ENCODE peak calls at places on chromosomes 13 and 19, in five cellular contexts. X is fibroblast of lung, M is lower lobe of right lung, F is stomach, L is uterus. P is an unnamed sample.

GRCh38 chr13:71860547-71861131 is 6.4 kb downstream of the DACH1 start:
- DNase-seq in X (no peak), M (no peak), F (no peak), L (no peak), P (no peak)

GRCh38 chr19:8641908-8642547 is 11.6 kb downstream of the NFILZ start:
- DNase-seq in X (peak; percentile 58), M (no peak), F (no peak), L (no peak), P (no peak)

GRCh38 chr19:45187421-45188100 is 9.0 kb downstream of the BLOC1S3 start:
- DNase-seq in X (no peak), M (no peak), F (no peak), L (no peak), P (no peak)

GRCh38 chr13:57946361-57946760 is 314.8 kb downstream of the PCDH17 start:
- DNase-seq in X (no peak), M (no peak), F (no peak), L (no peak), P (no peak)

GRCh38 chr19:8459520-8460260 is 14.9 kb downstream of the HNRNPM start:
- DNase-seq in X (peak; percentile 82), M (no peak), F (no peak), L (no peak), P (no peak)

GRCh38 chr13:37403776-37404497 is 194.6 kb downstream of the POSTN start:
- DNase-seq in X (peak; percentile 99), M (no peak), F (no peak), L (no peak), P (no peak)

GRCh38 chr13:59413121-59413520 is 750.6 kb downstream of the DIAPH3 start:
- DNase-seq in X (peak; percentile 30), M (no peak), F (no peak), L (no peak), P (no peak)

GRCh38 chr13:22114630-22115311 is 443.9 kb downstream of the FGF9 start:
- DNase-seq in X (no peak), M (peak; percentile 60), F (no peak), L (no peak), P (no peak)

GRCh38 chr13:100302391-100302790 is 213.5 kb downstream of the PCCA start:
- DNase-seq in X (no peak), M (no peak), F (no peak), L (no peak), P (no peak)

GRCh38 chr13:29594310-29594709 is 1.2 kb downstream of the SLC7A1 start:
- DNase-seq in X (peak; percentile 91), M (no peak), F (peak; percentile 53), L (peak; percentile 52), P (no peak)

GRCh38 chr13:74825170-74825948 is 656.6 kb downstream of the TBC1D4 start:
- DNase-seq in X (peak; percentile 58), M (no peak), F (no peak), L (no peak), P (no peak)

GRCh38 chr13:48165063-48165462 is 67.9 kb upstream of the ITM2B start:
- DNase-seq in X (no peak), M (no peak), F (no peak), L (no peak), P (no peak)

GRCh38 chr19:4172861-4173473 is 9.4 kb downstream of the SIRT6 start:
- DNase-seq in X (peak; percentile 30), M (peak; percentile 60), F (peak; percentile 59), L (no peak), P (no peak)

GRCh38 chr13:110245421-110245899 is 61.5 kb downstream of the COL4A1 start:
- DNase-seq in X (peak; percentile 72), M (no peak), F (no peak), L (peak; percentile 26), P (no peak)

GRCh38 chr19:48568345-48568886 is 16.4 kb downstream of the SULT2B1 start:
- DNase-seq in X (peak; percentile 91), M (peak; percentile 85), F (peak; percentile 87), L (peak; percentile 81), P (peak; percentile 93)

GRCh38 chr19:49425922-49426592 is 869 bp downstream of the GFY start:
- DNase-seq in X (no peak), M (no peak), F (no peak), L (no peak), P (no peak)

GRCh38 chr13:44969858-44970484 is 19.3 kb downstream of the NUFIP1 start:
- DNase-seq in X (peak; percentile 66), M (no peak), F (no peak), L (no peak), P (no peak)

GRCh38 chr13:90015565-90016507 is 1331.7 kb upstream of the MIR17HG start:
- DNase-seq in X (peak; percentile 6), M (no peak), F (no peak), L (no peak), P (no peak)

GRCh38 chr19:34996978-34997640 is 3.0 kb upstream of the GRAMD1A start:
- DNase-seq in X (no peak), M (peak; percentile 24), F (no peak), L (no peak), P (no peak)

GRCh38 chr13:44440046-44440608 is 66.5 kb downstream of the SERP2 start:
- DNase-seq in X (peak; percentile 24), M (no peak), F (no peak), L (no peak), P (no peak)

GRCh38 chr19:19475845-19476828 is 39.2 kb downstream of the TSSK6 start:
- DNase-seq in X (no peak), M (no peak), F (no peak), L (no peak), P (no peak)

GRCh38 chr13:71525004-71525403 is 342.0 kb downstream of the DACH1 start:
- DNase-seq in X (no peak), M (no peak), F (no peak), L (no peak), P (no peak)

GRCh38 chr13:77740931-77741586 is 43.6 kb downstream of the SLAIN1 start:
- DNase-seq in X (no peak), M (no peak), F (no peak), L (no peak), P (no peak)

GRCh38 chr19:38122402-38123093 is 101.5 kb downstream of the DPF1 start:
- DNase-seq in X (no peak), M (no peak), F (no peak), L (no peak), P (no peak)
- H3K27ac ChIP-seq in X (no peak overlapping the region), M (no peak overlapping the region), F (no peak overlapping the region), L (no peak overlapping the region), P (no peak overlapping the region)

GRCh38 chr19:42115705-42116104 is 16.5 kb downstream of the POU2F2 start:
- DNase-seq in X (no peak), M (no peak), F (no peak), L (no peak), P (no peak)
- H3K4me1 ChIP-seq in X (peaks cover 32% of the 10 kb centered on the region), M (no peaks in the 10 kb centered on the region), F (no peaks in the 10 kb centered on the region), L (no peaks in the 10 kb centered on the region), P (peaks cover 42% of the 10 kb centered on the region)

GRCh38 chr19:15265849-15266248 is 33.6 kb upstream of the EPHX3 start:
- DNase-seq in X (peak; percentile 96), M (peak; percentile 79), F (peak; percentile 93), L (peak; percentile 95), P (no peak)
- H3K27ac ChIP-seq in X (peak overlapping the region; percentile 95), M (peak overlapping the region; percentile 67), F (peak overlapping the region; percentile 87), L (peak overlapping the region; percentile 54), P (no peak overlapping the region)

GRCh38 chr19:2560369-2560768 is 84.4 kb downstream of the GADD45B start:
- DNase-seq in X (no peak), M (peak; percentile 25), F (no peak), L (no peak), P (peak; percentile 32)

GRCh38 chr19:2561221-2561620 is 85.3 kb downstream of the GADD45B start:
- DNase-seq in X (no peak), M (no peak), F (no peak), L (no peak), P (no peak)

GRCh38 chr19:2557093-2557440 is 81.1 kb downstream of the GADD45B start:
- DNase-seq in X (no peak), M (no peak), F (no peak), L (no peak), P (no peak)

GRCh38 chr19:2558543-2558942 is 82.6 kb downstream of the GADD45B start:
- DNase-seq in X (no peak), M (no peak), F (no peak), L (no peak), P (no peak)

DNA sequence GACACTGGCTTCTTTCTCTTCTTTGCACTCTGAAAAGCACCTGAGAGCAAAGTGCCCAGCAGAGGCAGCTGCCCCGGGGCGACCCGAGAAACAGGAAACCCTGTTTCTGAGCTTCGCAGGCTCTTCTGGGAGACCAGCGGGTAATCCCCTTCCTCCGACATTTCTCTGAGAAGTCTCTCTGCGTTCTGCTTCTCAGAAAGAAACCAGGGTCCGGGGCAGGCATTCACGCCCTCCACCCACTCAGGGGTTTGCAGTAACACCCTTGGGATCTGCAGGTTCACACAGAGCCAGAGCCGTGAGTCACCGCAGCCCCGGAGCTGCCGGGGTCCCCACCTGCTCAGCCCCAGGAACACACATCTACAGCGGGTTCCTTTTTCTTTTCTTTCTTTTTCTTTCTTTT is 86.0 kb downstream of the GADD45B start:
- DNase-seq in X (no peak), M (peak; percentile 42), F (no peak), L (no peak), P (peak; percentile 26)
- H3K4me1 ChIP-seq in X (no peaks in the 10 kb centered on the region), M (peaks cover 5% of the 10 kb centered on the region), F (no peaks in the 10 kb centered on the region), L (no peaks in the 10 kb centered on the region), P (no peaks in the 10 kb centered on the region)

DNA sequence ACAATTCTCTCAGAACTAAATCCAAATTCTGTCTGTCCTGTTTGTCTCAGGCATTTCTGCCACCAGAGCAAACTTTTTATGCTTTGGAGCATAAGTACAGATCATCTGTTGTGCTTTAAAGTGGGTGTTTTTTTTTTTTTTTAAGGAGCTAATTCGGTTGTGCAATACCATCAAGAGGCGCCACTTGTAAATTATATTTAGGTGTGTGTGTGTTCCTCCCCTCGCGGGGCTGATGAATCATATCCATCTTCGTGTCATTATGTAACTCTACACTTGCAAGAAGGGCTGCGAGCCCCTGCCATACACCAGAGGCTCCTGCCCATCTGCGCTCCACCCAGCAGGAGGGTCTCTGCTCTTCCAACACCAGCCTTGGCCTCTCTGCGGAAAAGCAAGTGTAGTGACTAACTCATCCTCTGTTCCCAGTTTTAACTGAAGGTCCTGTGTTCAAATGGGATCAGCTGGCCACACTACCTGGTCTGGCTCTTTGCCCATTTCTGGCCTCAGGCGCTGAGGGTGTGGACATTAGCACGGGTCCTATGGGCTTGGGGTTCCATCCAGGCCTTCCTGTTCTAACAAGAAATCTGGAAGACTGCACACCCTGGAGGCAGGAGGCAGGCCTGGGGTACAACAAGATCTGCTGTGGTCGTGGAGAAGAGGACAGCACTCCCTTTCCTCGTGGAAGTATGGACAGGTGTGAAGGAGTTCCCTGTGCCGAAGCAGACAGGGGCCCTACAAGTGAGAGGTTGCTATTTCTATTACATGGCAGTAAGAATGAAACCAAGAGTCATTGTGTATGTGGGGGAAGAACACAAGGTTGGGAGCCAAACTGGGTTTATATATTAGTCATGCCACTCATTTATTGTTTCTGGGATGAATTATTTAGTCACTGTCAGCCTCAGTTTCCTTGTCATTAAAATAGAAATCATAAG is 96.1 kb upstream of the MBNL2 start:
- DNase-seq in X (peak; percentile 79), M (no peak), F (no peak), L (peak; percentile 76), P (peak; percentile 73)
- H3K27ac ChIP-seq in X (no peak overlapping the region), M (peak overlapping the region; percentile 57), F (peak overlapping the region; percentile 58), L (peak overlapping the region; percentile 65), P (peak overlapping the region; percentile 72)

P was measured in RWPE2.